ENCODE peak calls at places on chromosomes 4 and X, in eight cellular contexts. K is left lung; T is mesenchymal stem cell; G is naive thymus-derived CD4-positive, alpha-beta T cell; A is psoas muscle; Z is transverse colon; S is esophagus muscularis mucosa; X is cardiac muscle cell. Q is an unnamed sample. For H3K4me1, the result is how much of the 10 kb centered on the place peaks cover.

GRCh38 chr4:99649778-99650177 is 7.8 kb downstream of the C4orf54 start:
- DNase-seq in Z (no peak), S (no peak), K (no peak), T (no peak), A (no peak), X (no peak), G (no peak), Q (no peak)

GRCh38 chr4:72846280-72847111 is 223.0 kb downstream of the COX18 start:
- DNase-seq in A (no peak), S (no peak), Z (no peak), X (peak), T (peak), G (no peak), K (no peak), Q (no peak)

GRCh38 chrX:13502590-13502989 is 66.8 kb upstream of the EGFL6 start:
- DNase-seq in X (no peak), A (no peak), K (no peak), T (no peak), S (no peak), G (no peak), Z (no peak), Q (no peak)

GRCh38 chrX:8738588-8739189 is 6.8 kb upstream of the ANOS1 start:
- DNase-seq in S (no peak), Z (peak), A (peak), X (peak), T (peak), G (peak), K (no peak), Q (peak)

GRCh38 chr4:38687571-38688011 is 23.6 kb downstream of the KLF3 start:
- DNase-seq in S (peak), T (no peak), K (no peak), Z (no peak), X (no peak), G (no peak), A (no peak), Q (no peak)

GRCh38 chr4:66613591-66613990 is 931.7 kb downstream of the CENPC start:
- DNase-seq in A (no peak), T (no peak), X (no peak), Z (no peak), K (no peak), S (no peak), G (no peak), Q (no peak)

GRCh38 chr4:176153124-176153523 is 42.3 kb downstream of the SPATA4 start:
- DNase-seq in X (no peak), K (no peak), Z (no peak), A (no peak), G (no peak), S (no peak), T (peak), Q (no peak)

GRCh38 chr4:149264093-149264733 is 551.4 kb downstream of the IQCM start:
- DNase-seq in A (no peak), X (peak), K (peak), G (peak), T (peak), Z (peak), S (no peak), Q (no peak)

GRCh38 chr4:155653052-155653451 is 13.6 kb upstream of the GUCY1A1 start:
- DNase-seq in S (no peak), X (no peak), A (no peak), G (no peak), K (no peak), Z (no peak), T (no peak), Q (no peak)

GRCh38 chr4:39524420-39524957 is 2.8 kb downstream of the UGDH start:
- DNase-seq in S (no peak), X (no peak), Z (no peak), T (no peak), K (no peak), G (no peak), A (no peak), Q (no peak)

GRCh38 chr4:143626134-143626859 is 74.2 kb downstream of the FREM3 start:
- DNase-seq in A (peak), K (peak), T (no peak), G (no peak), Z (peak), X (peak), S (no peak), Q (peak)

GRCh38 chr4:172412851-172413250 is 599.6 kb downstream of the GALNTL6 start:
- DNase-seq in X (no peak), S (no peak), Z (no peak), K (no peak), G (no peak), T (no peak), A (no peak), Q (no peak)

GRCh38 chr4:147110968-147111367 is 165.3 kb upstream of the TTC29 start:
- DNase-seq in G (no peak), Z (no peak), S (no peak), T (peak), A (no peak), K (no peak), X (peak), Q (no peak)

GRCh38 chr4:47837582-47838294 is at the start of gene CORIN:
- DNase-seq in S (no peak), T (peak), Z (peak), G (peak), X (no peak), A (no peak), K (peak), Q (peak)

GRCh38 chr4:123312951-123313592 is 83.5 kb upstream of the SPRY1 start:
- DNase-seq in K (no peak), S (no peak), X (no peak), A (no peak), G (no peak), T (no peak), Z (no peak), Q (no peak)

GRCh38 chr4:153735901-153736461 is 23.8 kb downstream of the RNF175 start:
- DNase-seq in G (no peak), Z (no peak), X (peak), A (no peak), K (no peak), T (no peak), S (no peak), Q (no peak)

GRCh38 chrX:13110427-13111324 is 66.3 kb upstream of the FAM9C start:
- DNase-seq in G (no peak), T (peak), Z (peak), K (no peak), X (peak), S (no peak), A (peak), Q (peak)

GRCh38 chrX:40054793-40055192 is 43.0 kb downstream of the BCOR start:
- DNase-seq in Z (no peak), G (no peak), A (no peak), K (no peak), T (peak), X (no peak), S (no peak), Q (no peak)

GRCh38 chr4:126564283-126564854 is 1068.4 kb upstream of the INTU start:
- DNase-seq in T (no peak), Z (no peak), S (no peak), X (no peak), G (no peak), K (no peak), A (no peak), Q (no peak)

GRCh38 chr4:56241500-56241899 is 145.8 kb downstream of the AASDH start:
- DNase-seq in T (no peak), A (no peak), Z (peak), X (no peak), K (no peak), G (no peak), S (peak), Q (no peak)

GRCh38 chr4:138405934-138406567 is 163.9 kb upstream of the SLC7A11 start:
- DNase-seq in Z (no peak), G (no peak), T (peak), X (peak), A (no peak), S (no peak), K (no peak), Q (no peak)

GRCh38 chr4:186642998-186643397 is 80.7 kb downstream of the FAT1 start:
- DNase-seq in A (no peak), T (no peak), S (no peak), Z (no peak), X (no peak), K (no peak), G (no peak), Q (no peak)

GRCh38 chrX:15269120-15269519 is 763 bp downstream of the ASB9 start:
- DNase-seq in K (no peak), Z (no peak), X (no peak), G (no peak), A (no peak), T (no peak), S (no peak), Q (no peak)

DNA sequence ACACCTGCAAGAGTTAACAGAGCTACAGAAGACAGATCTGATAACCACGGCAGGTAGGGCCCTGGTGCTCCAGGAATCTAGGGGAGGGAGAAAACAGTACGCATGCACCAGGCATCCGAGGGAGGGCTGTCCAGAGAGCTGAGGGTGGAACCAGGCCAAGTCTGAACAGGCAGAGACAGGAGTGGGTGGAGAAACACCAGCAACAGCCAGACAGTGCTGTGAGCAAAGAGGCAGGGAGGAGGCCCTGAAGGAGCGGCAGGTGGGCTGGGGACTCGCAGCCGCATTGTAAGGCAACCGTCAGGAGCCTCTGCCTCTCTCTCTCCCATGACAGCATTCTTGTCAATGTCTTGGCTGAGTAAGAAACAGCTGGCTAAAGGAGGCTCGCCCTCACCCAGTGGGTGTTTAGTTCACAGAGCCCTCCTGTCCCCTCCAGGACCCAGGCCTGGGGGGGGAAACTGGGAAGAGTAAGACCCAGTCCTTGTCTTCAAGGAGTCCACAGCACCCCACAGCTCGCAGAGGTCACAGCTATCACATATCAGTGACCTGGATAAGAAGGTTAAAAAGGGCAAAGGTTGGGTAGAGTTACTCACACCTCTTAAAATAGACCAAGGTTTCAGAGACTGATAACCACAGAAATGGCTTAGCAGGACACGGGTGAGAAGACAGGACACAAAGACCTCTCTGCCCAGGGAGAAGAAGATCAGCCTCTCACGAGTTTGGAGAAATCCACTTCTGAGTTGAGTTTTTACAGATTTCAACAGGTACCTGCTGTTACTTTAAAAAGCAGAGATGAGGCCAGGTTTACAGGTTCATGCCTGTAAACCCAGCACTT is 10.5 kb downstream of the ACSL1 start:
- DNase-seq in A (peak), G (peak), S (no peak), X (peak), T (peak), K (peak), Z (peak), Q (peak)
- H3K4me1 ChIP-seq in A (half or more), G (under half), S (under half), X (half or more), T (under half), K (half or more), Z (under half), Q (under half)

DNA sequence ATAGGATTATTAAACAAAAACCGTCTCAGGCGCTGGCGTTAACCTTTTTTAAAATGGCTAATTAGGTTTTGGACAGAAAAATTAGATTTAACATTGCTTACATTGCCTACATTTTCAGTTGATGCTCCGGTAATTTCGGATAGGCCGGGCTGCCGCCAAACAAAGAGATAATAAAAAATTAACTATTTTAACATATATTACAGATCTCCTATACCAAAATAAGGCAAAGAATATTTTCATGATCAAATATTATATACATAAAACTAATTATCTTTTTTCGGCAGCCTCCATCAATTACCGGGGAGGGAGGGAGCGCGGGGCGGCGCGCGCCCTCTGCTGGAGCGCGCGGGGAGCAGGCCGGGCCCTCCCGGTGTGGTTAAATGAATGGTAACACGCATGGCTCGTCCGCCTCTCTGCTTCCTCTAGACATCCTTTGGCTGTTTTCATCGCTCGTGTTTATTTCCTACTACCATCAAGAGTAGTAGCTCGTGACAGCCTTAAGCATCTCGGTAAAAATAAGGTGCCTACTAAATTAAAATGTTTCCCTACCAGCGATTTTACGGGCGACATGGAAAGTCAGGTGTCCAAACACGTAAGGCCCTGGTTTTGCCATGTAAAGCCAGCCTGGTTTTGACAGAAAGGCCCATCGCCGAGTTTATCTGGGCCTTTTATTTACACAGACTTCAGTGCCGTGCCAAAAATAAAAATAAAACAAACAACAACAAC is 52.4 kb upstream of the TMEM33 start:
- DNase-seq in A (no peak), G (peak), S (no peak), T (peak), K (no peak), X (peak), Z (no peak), Q (no peak)
- H3K4me3 ChIP-seq in A (peak), G (peak), S (peak), T (peak), K (peak), X (peak), Z (no peak), Q (peak)

GRCh38 chr4:76723916-76724315 is 174.0 kb downstream of the SOWAHB start:
- DNase-seq in T (no peak), Z (no peak), S (no peak), G (no peak), X (peak), K (no peak), A (no peak), Q (no peak)

GRCh38 chr4:76726631-76727030 is 171.3 kb downstream of the SOWAHB start:
- DNase-seq in Z (no peak), S (no peak), X (no peak), K (no peak), T (no peak), A (no peak), G (no peak), Q (no peak)

GRCh38 chr4:76726141-76726540 is 171.8 kb downstream of the SOWAHB start:
- DNase-seq in T (no peak), A (no peak), X (no peak), K (no peak), Z (no peak), S (no peak), G (no peak), Q (no peak)

GRCh38 chr4:76723373-76723772 is 174.6 kb downstream of the SOWAHB start:
- DNase-seq in T (no peak), G (no peak), X (peak), S (no peak), K (no peak), A (no peak), Z (no peak), Q (no peak)

DNA sequence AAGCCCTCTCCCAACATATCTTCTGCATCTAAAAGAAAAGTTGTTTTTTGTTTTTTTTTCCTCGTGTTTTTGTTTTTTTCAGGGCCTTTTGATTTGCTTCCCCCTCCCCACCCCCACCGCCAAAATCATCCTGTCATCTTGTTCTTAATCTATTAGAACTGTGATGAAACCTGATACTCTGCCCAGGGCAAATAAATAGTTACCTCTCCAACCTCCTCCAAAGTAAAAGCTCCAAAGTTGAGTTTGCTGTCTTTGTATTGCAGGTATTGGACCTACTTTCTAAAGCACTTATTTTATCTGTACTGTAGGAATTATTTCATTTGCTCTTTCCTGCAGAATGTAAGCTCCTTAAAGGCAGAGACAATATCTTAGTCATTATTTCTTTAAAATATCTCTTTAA is 172.9 kb downstream of the SOWAHB start:
- DNase-seq in A (no peak), G (no peak), T (no peak), K (no peak), S (no peak), X (no peak), Z (no peak), Q (no peak)
- H3K27ac ChIP-seq in A (no peak), G (no peak), T (no peak), K (no peak), S (no peak), X (no peak), Z (no peak), Q (no peak)

GRCh38 chr4:41723286-41723685 is 25.2 kb downstream of the PHOX2B start:
- DNase-seq in Z (no peak), G (no peak), K (no peak), S (no peak), A (no peak), X (no peak), T (no peak), Q (no peak)
- H3K4me1 ChIP-seq in Z (under half), G (under half), K (under half), S (under half), A (under half), X (under half), T (under half), Q (under half)

GRCh38 chr4:19455850-19456602 is 795.7 kb upstream of the SLIT2 start:
- DNase-seq in S (no peak), K (no peak), Z (no peak), A (no peak), X (no peak), T (no peak), G (no peak), Q (no peak)

GRCh38 chr4:19455196-19455595 is 796.5 kb upstream of the SLIT2 start:
- DNase-seq in T (no peak), X (no peak), Z (no peak), K (no peak), A (no peak), G (no peak), S (no peak), Q (no peak)
- H3K4me3 ChIP-seq in T (no peak), X (no peak), Z (no peak), K (no peak), A (no peak), G (no peak), S (no peak), Q (no peak)

GRCh38 chr4:94486372-94486801 is 34.6 kb downstream of the PDLIM5 start:
- DNase-seq in Z (no peak), K (no peak), A (no peak), S (no peak), G (no peak), T (peak), X (peak), Q (no peak)

GRCh38 chr4:94489075-94489474 is 37.3 kb downstream of the PDLIM5 start:
- DNase-seq in S (no peak), T (peak), G (no peak), A (no peak), K (no peak), X (no peak), Z (no peak), Q (no peak)

GRCh38 chr4:94491322-94491721 is 39.6 kb downstream of the PDLIM5 start:
- DNase-seq in A (no peak), S (no peak), K (no peak), Z (no peak), G (no peak), X (no peak), T (no peak), Q (no peak)

GRCh38 chr4:94490437-94490836 is 38.7 kb downstream of the PDLIM5 start:
- DNase-seq in Z (no peak), G (no peak), X (no peak), S (no peak), A (no peak), T (no peak), K (no peak), Q (no peak)

DNA sequence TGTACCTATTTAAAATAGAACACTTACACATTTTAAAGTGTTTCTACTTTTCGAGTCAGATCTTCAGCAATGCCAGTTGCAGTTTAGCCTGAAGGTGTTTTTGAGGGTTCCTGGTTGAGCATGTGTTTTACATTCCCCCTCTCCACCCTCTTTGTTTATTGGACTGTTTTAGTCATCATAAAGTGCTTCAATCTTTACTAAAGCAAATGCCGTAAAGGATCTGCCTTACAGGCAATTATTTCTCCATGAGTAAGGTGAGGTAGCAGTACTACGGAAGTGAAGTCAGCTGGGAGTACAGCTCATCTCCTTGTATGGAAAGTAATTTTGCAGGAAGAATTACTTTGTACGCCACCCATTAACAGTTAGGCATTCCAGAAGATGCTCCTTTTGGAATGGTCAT is 36.9 kb downstream of the PDLIM5 start:
- DNase-seq in T (peak), X (no peak), S (no peak), G (no peak), K (no peak), Z (no peak), A (no peak), Q (no peak)
- H3K27ac ChIP-seq in T (no peak), X (peak), S (peak), G (no peak), K (no peak), Z (no peak), A (peak), Q (no peak)

DNA sequence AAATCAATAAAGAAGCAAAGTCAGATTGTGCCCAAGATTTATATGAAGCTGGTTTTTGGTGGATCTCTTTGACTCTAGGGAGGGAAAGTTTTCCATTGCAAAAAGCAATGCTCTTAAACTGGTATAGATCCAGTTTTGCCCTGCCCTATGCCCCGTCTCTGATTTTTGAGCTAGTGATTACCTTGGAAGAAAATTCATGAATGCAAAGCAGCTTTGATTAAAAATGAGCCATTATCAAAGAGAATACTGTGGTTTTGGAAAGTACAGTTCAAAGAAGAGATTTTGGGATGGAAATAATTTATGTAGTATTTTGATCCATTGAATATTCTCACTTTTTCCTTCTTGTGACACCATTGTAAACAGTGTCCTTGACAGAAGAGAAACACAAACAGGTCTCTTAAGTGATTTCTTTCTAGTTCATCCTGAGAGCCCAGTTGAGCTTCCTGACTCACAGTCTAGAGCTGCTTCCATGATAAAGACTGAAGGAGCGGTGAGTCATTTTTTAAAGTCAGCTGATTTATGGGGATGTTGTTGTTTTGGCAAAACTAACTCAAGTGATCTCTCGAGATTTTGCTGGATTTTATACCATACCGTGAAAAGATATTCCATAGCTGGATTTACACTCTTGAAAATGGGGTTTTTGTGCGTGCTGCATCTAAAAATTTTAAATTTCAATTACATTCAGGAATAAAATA is 76.7 kb downstream of the AFF1 start:
- DNase-seq in Z (no peak), G (no peak), K (no peak), S (no peak), A (no peak), X (peak), T (peak), Q (no peak)
- H3K4me1 ChIP-seq in Z (half or more), G (under half), K (half or more), S (half or more), A (half or more), X (half or more), T (under half), Q (under half)

Q was measured in right cardiac atrium.